ENCODE peak calls at places on chromosomes 5 and 9, in six cellular contexts. D is IMR-90, L is neuronal stem cell, G is mesendoderm, T is H1, M is trophoblast cell. H is an unnamed sample.

GRCh38 chr5:124527220-124527991 is 219.0 kb downstream of the ZNF608 start:
- DNase-seq in G (no peak), D (peak), L (no peak), M (no peak), T (no peak), H (no peak)

GRCh38 chr5:115100556-115100955 is 69.2 kb downstream of the TRIM36 start:
- DNase-seq in M (no peak), D (no peak), G (no peak), T (no peak), L (no peak), H (no peak)

GRCh38 chr9:137309368-137310189 is 7.5 kb upstream of the NRARP start:
- DNase-seq in D (no peak), L (no peak), G (no peak), M (no peak), T (no peak), H (no peak)

GRCh38 chr5:137032929-137033328 is 466.2 kb downstream of the SPOCK1 start:
- DNase-seq in D (no peak), L (no peak), T (no peak), G (peak), M (no peak), H (no peak)

GRCh38 chr5:52757991-52758390 is 29.7 kb upstream of the ITGA1 start:
- DNase-seq in G (no peak), D (no peak), T (no peak), M (peak), L (no peak), H (no peak)

GRCh38 chr5:31867219-31867618 is 228.3 kb downstream of the PDZD2 start:
- DNase-seq in G (no peak), L (no peak), M (no peak), T (no peak), D (no peak), H (no peak)

GRCh38 chr9:127263664-127264063 is 910 bp upstream of the GARNL3 start:
- DNase-seq in M (no peak), D (peak), G (no peak), T (no peak), L (no peak), H (no peak)

GRCh38 chr9:127163409-127163808 is 41.0 kb upstream of the ANGPTL2 start:
- DNase-seq in T (no peak), D (peak), M (no peak), L (no peak), G (no peak), H (peak)

GRCh38 chr9:134434896-134435506 is 108.7 kb downstream of the RXRA start:
- DNase-seq in M (no peak), G (no peak), D (peak), L (no peak), T (no peak), H (peak)

GRCh38 chr9:113520109-113520642 is 56.6 kb downstream of the RGS3 start:
- DNase-seq in D (peak), T (no peak), L (no peak), M (no peak), G (no peak), H (peak)

GRCh38 chr5:40224421-40224820 is 455.3 kb upstream of the PTGER4 start:
- DNase-seq in T (no peak), G (no peak), D (peak), M (no peak), L (no peak), H (no peak)

GRCh38 chr5:2133936-2134335 is 251.2 kb upstream of the IRX4 start:
- DNase-seq in L (no peak), G (no peak), T (no peak), M (no peak), D (no peak), H (no peak)

GRCh38 chr9:91208837-91209236 is 152.9 kb downstream of the AUH start:
- DNase-seq in T (no peak), L (no peak), M (no peak), G (no peak), D (no peak), H (no peak)

GRCh38 chr5:3517331-3517730 is 78.3 kb upstream of the IRX1 start:
- DNase-seq in L (peak), M (no peak), T (no peak), G (peak), D (no peak), H (no peak)

GRCh38 chr9:20022410-20022809 is 233.6 kb upstream of the SLC24A2 start:
- DNase-seq in G (no peak), D (peak), L (no peak), T (no peak), M (peak), H (peak)

GRCh38 chr5:168486136-168486879 is at the start of gene RARS1:
- DNase-seq in G (peak), T (peak), M (peak), L (peak), D (peak), H (peak)

GRCh38 chr9:77450093-77450475 is 198.0 kb downstream of the GNA14 start:
- DNase-seq in M (no peak), G (no peak), D (no peak), L (no peak), T (no peak), H (no peak)

GRCh38 chr5:56123531-56124243 is 109.4 kb downstream of the ANKRD55 start:
- DNase-seq in T (peak), L (peak), M (peak), G (peak), D (peak), H (peak)

GRCh38 chr9:4499917-4500316 is 9.6 kb downstream of the SLC1A1 start:
- DNase-seq in L (no peak), G (no peak), D (no peak), T (no peak), M (no peak), H (no peak)

GRCh38 chr9:6889868-6890267 is 132.1 kb downstream of the KDM4C start:
- DNase-seq in D (no peak), G (no peak), M (no peak), T (no peak), L (no peak), H (no peak)

GRCh38 chr5:141094481-141095262 is at the start of gene PCDHB2:
- DNase-seq in G (peak), T (peak), D (peak), M (no peak), L (peak), H (peak)

GRCh38 chr9:72290311-72290710 is 74.7 kb downstream of the ZFAND5 start:
- DNase-seq in T (no peak), L (no peak), G (no peak), D (no peak), M (no peak), H (no peak)

GRCh38 chr5:168851902-168852321 is 272.7 kb upstream of the PANK3 start:
- DNase-seq in D (no peak), T (no peak), M (peak), G (peak), L (no peak), H (peak)

GRCh38 chr9:109182940-109183798 is 16.1 kb upstream of the FRRS1L start:
- DNase-seq in D (peak), L (no peak), T (no peak), G (peak), M (peak), H (peak)

GRCh38 chr5:153753645-153754432 is 263.4 kb downstream of the GRIA1 start:
- DNase-seq in G (peak), D (no peak), M (peak), T (no peak), L (no peak), H (no peak)

GRCh38 chr5:74042559-74043357 is 416.8 kb downstream of the ARHGEF28 start:
- DNase-seq in T (no peak), G (peak), D (peak), M (peak), L (no peak), H (peak)

GRCh38 chr5:148746826-148747535 is 79.4 kb upstream of the ADRB2 start:
- DNase-seq in G (no peak), L (no peak), T (no peak), M (peak), D (peak), H (peak)

GRCh38 chr9:20295555-20295954 is 326.7 kb downstream of the MLLT3 start:
- DNase-seq in G (no peak), M (no peak), L (no peak), T (no peak), D (no peak), H (no peak)

GRCh38 chr5:61123145-61123544 is 39.1 kb downstream of the SMIM15 start:
- DNase-seq in D (no peak), L (no peak), M (no peak), T (no peak), G (no peak), H (no peak)

GRCh38 chr5:100542086-100542485 is 6.9 kb downstream of the FAM174A start:
- DNase-seq in G (no peak), L (no peak), T (no peak), D (no peak), M (no peak), H (no peak)

GRCh38 chr5:94268226-94268625 is 350.2 kb downstream of the KIAA0825 start:
- DNase-seq in G (no peak), D (no peak), M (no peak), T (no peak), L (no peak), H (no peak)

GRCh38 chr9:109020113-109020512 is 6.8 kb upstream of the CTNNAL1 start:
- DNase-seq in D (no peak), T (no peak), M (no peak), L (no peak), G (no peak), H (no peak)

GRCh38 chr9:127776195-127776918 is 2.1 kb downstream of the SH2D3C start:
- DNase-seq in G (peak), T (no peak), M (no peak), D (no peak), L (no peak), H (no peak)

GRCh38 chr5:150448960-150449490 is 514 bp downstream of the RPS14 start:
- DNase-seq in L (no peak), T (no peak), D (no peak), G (no peak), M (peak), H (peak)

GRCh38 chr5:175866377-175866907 is 4.9 kb upstream of the CPLX2 start:
- DNase-seq in L (no peak), G (no peak), M (no peak), T (no peak), D (no peak), H (no peak)

DNA sequence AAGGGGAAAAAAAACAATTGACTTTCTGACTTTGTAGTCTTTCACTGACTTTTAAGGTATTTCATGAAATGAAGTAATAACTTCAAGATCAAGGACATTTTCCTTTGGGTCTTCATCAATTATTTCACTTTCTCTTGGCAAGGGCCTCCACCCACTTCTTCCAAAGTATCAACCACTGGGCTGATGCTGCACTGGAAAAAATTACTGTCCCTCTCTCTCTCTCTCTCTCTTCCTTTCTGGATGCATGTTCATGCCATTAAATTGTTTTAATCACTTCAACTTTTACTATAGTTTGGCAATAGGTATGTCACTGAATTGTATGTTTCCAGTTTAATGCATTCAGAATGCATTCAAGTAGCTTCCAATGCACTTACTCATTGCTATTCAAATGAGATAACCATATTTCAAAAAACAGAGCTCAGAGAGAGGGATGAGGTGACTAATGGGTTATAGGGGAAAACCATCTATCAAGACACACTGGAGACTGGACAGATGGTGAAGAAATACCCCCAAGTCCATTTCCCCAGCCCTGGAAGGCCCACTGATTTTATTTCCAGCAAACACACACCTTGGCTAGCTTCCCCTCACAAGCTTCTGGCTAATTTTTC is 585.3 kb downstream of the EBF1 start:
- DNase-seq in G (no peak), L (no peak), M (peak), T (no peak), D (peak), H (peak)
- H4K8ac ChIP-seq in G (no peak), L (no peak), M (no peak), T (no peak), D (no peak), H (no peak)

GRCh38 chr5:51378061-51378409 is 5.2 kb upstream of the ISL1 start:
- DNase-seq in D (no peak), L (no peak), G (no peak), M (no peak), T (no peak), H (no peak)

GRCh38 chr5:51377151-51378060 is 5.8 kb upstream of the ISL1 start:
- DNase-seq in T (no peak), L (peak), D (no peak), M (no peak), G (peak), H (no peak)

GRCh38 chr5:51378415-51378777 is 4.9 kb upstream of the ISL1 start:
- DNase-seq in L (peak), D (no peak), M (no peak), G (peak), T (no peak), H (no peak)

GRCh38 chr5:51380603-51381207 is 2.5 kb upstream of the ISL1 start:
- DNase-seq in M (peak), G (peak), T (no peak), L (peak), D (peak), H (peak)

GRCh38 chr5:51378778-51379652 is 4.2 kb upstream of the ISL1 start:
- DNase-seq in G (peak), M (no peak), T (no peak), D (no peak), L (peak), H (peak)
- H3K4me3 ChIP-seq in G (peak), M (peak), T (peak), D (no peak), L (peak), H (peak)

GRCh38 chr5:142357469-142358090 is 32.8 kb upstream of the SPRY4 start:
- DNase-seq in M (no peak), T (no peak), D (peak), L (no peak), G (no peak), H (peak)
- H4K8ac ChIP-seq in M (peak), T (peak), D (peak), L (no peak), G (peak), H (peak)

DNA sequence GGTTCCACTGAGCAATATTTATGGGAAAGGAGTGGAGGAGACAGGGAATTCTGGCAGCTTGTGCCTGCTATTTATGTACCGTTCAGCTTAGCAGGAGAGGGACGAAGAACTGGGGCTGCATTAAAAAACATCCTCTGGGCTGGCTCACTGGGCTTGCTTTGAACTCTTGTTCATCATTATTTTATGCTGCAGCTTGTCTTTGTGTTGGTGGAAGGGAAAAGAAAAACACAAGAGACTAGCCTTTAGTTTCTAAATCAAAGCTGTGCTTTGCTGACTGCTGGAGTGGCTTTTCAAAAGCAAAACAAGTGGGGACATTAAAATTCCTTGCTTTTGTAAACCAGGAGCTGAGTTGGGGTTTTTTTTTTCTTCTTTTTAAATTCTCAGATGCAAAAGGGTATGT is 5.9 kb upstream of the RGMB start:
- DNase-seq in D (peak), G (no peak), L (peak), M (no peak), T (no peak), H (no peak)
- H3K4me3 ChIP-seq in D (peak), G (no peak), L (no peak), M (no peak), T (no peak), H (no peak)

DNA sequence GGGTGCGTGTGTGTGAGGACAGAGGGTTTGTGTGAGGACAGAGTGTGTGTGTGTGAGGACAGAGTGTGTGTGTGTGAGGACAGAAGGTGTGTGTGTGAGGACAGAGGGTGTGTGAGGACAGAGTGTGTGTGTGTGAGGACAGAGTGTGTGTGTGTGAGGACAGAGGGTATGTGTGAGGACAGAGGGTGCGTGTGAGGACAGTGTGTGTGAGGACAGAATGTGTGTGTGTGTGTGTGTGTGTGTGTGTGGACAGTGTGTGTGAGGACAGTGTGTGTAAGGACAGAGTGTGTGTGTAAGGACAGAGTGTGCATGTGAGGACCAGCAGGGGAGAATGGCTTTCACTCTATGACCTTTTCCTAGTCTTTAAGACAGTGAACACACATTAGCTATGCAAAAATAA is 63.1 kb upstream of the UBAC1 start:
- DNase-seq in G (no peak), D (no peak), L (no peak), M (no peak), T (no peak), H (no peak)
- H4K8ac ChIP-seq in G (no peak), D (peak), L (peak), M (no peak), T (no peak), H (no peak)

GRCh38 chr5:81209869-81210268 is 23.3 kb upstream of the CKMT2 start:
- DNase-seq in L (no peak), T (no peak), M (no peak), G (no peak), D (no peak), H (no peak)
- H3K4me3 ChIP-seq in L (no peak), T (no peak), M (no peak), G (no peak), D (no peak), H (no peak)

GRCh38 chr5:7374186-7374585 is 21.8 kb upstream of the ADCY2 start:
- DNase-seq in T (no peak), L (no peak), D (no peak), G (no peak), M (no peak), H (no peak)

GRCh38 chr5:7377761-7378160 is 18.2 kb upstream of the ADCY2 start:
- DNase-seq in M (no peak), G (no peak), L (no peak), D (no peak), T (no peak), H (no peak)

GRCh38 chr5:7367780-7368179 is 28.2 kb upstream of the ADCY2 start:
- DNase-seq in G (no peak), M (no peak), L (no peak), D (no peak), T (no peak), H (no peak)

GRCh38 chr5:7376889-7377288 is 19.0 kb upstream of the ADCY2 start:
- DNase-seq in M (no peak), T (no peak), L (no peak), G (no peak), D (no peak), H (no peak)

DNA sequence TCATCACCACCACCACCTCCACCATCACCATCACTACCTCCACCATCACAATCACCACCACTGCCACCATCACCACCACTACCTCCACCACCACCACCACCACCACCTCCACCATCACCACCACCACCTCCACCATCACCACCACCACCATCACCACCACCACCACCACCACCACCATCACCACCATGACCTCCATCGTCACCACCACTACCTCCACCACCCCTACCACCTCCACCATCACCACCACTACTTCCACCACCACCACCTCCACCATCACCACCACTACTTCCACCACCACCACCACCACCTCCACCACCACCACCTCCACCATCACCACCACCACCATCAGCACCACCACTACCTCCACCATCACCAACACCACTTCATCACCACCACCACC is 23.5 kb upstream of the ADCY2 start:
- DNase-seq in D (no peak), L (no peak), T (no peak), G (no peak), M (no peak), H (no peak)
- H4K8ac ChIP-seq in D (no peak), L (no peak), T (no peak), G (no peak), M (no peak), H (no peak)

DNA sequence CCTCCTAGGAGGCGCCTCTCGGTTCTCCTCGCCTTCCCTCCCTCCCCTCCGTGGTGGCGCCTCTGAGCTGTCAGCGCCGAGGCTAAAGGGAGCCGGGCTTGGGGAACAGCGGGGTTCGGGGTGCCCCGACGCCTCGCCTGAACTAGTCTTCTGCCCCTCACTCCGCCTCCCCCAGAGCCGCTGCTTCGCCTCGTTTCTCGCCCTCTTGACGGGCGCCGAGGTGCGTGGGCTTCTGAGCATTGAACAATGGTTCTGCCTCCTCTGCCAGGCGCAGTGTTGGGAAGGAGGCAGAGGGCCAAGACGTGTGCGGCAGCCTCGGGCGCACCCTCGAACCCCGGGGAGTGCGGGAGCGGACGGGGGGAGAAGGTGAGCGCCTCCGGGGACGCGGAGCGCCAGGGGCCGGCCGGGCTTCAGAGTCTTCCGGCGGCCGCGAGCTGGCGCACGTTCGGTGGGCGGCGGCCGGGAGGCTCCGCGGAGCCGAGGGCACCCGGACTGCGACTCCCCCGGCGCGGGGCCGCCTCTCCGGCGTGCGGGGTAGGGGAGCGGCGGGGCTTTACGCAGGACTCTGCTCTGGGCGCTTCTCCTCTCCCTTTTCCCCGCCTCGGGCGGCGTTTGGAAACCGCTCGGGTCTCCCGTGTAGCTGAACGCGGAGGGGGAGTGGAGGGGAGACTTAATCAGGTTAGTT is 916 bp downstream of the VLDLR start:
- DNase-seq in G (peak), D (peak), L (peak), T (no peak), M (peak), H (peak)
- H3K4me3 ChIP-seq in G (peak), D (peak), L (peak), T (peak), M (peak), H (peak)

GRCh38 chr9:104503963-104504362 is at the start of gene OR13F1:
- DNase-seq in T (no peak), M (no peak), D (no peak), L (no peak), G (no peak), H (no peak)
- H4K8ac ChIP-seq in T (no peak), M (no peak), D (no peak), L (no peak), G (no peak), H (no peak)

H was measured in mesenchymal stem cell.